ENCODE peak calls at places on chromosomes 12 and 14, in eight cellular contexts. One of them, this sample, is unnamed.

GRCh38 chr14:88604213-88604612 is 41.4 kb downstream of the ZC3H14 start:
- DNase-seq in PC-3: no peak
- DNase-seq in H1: no peak
- DNase-seq in GM23248: no peak
- DNase-seq in astrocyte: no peak
- DNase-seq in mammary epithelial cell: no peak
- DNase-seq in endothelial cell of umbilical vein: no peak
- DNase-seq in K562: no peak
- DNase-seq in this sample: no peak

GRCh38 chr12:123519151-123520001 is 14.1 kb downstream of the RILPL1 start:
- DNase-seq in H1: no peak
- DNase-seq in endothelial cell of umbilical vein: peak
- DNase-seq in astrocyte: peak
- DNase-seq in PC-3: no peak
- DNase-seq in GM23248: peak
- DNase-seq in K562: no peak
- DNase-seq in mammary epithelial cell: peak
- DNase-seq in this sample: no peak

GRCh38 chr12:111597731-111598636 is 1.1 kb downstream of the ATXN2 start:
- DNase-seq in endothelial cell of umbilical vein: peak
- DNase-seq in PC-3: peak
- DNase-seq in H1: peak
- DNase-seq in K562: peak
- DNase-seq in mammary epithelial cell: peak
- DNase-seq in GM23248: peak
- DNase-seq in astrocyte: no peak
- DNase-seq in this sample: peak

GRCh38 chr12:65464930-65465329 is 186.4 kb downstream of the MSRB3 start:
- DNase-seq in K562: no peak
- DNase-seq in endothelial cell of umbilical vein: peak
- DNase-seq in GM23248: peak
- DNase-seq in astrocyte: peak
- DNase-seq in PC-3: peak
- DNase-seq in H1: no peak
- DNase-seq in mammary epithelial cell: peak
- DNase-seq in this sample: peak

GRCh38 chr12:66965613-66966012 is 286.7 kb upstream of the GRIP1 start:
- DNase-seq in endothelial cell of umbilical vein: no peak
- DNase-seq in PC-3: no peak
- DNase-seq in K562: no peak
- DNase-seq in astrocyte: no peak
- DNase-seq in GM23248: no peak
- DNase-seq in H1: no peak
- DNase-seq in mammary epithelial cell: peak
- DNase-seq in this sample: no peak

GRCh38 chr12:24197517-24197916 is 248.0 kb upstream of the SOX5 start:
- DNase-seq in endothelial cell of umbilical vein: peak
- DNase-seq in astrocyte: no peak
- DNase-seq in PC-3: no peak
- DNase-seq in H1: no peak
- DNase-seq in mammary epithelial cell: no peak
- DNase-seq in K562: no peak
- DNase-seq in GM23248: no peak
- DNase-seq in this sample: no peak

GRCh38 chr12:138898-139534 is 72.4 kb downstream of the IQSEC3 start:
- DNase-seq in GM23248: peak
- DNase-seq in mammary epithelial cell: no peak
- DNase-seq in K562: no peak
- DNase-seq in endothelial cell of umbilical vein: no peak
- DNase-seq in astrocyte: peak
- DNase-seq in H1: peak
- DNase-seq in PC-3: no peak
- DNase-seq in this sample: peak

GRCh38 chr14:94673781-94674231 is 61.6 kb downstream of the SERPINA3 start:
- DNase-seq in K562: no peak
- DNase-seq in GM23248: no peak
- DNase-seq in H1: no peak
- DNase-seq in endothelial cell of umbilical vein: peak
- DNase-seq in mammary epithelial cell: no peak
- DNase-seq in astrocyte: peak
- DNase-seq in PC-3: no peak
- DNase-seq in this sample: peak

GRCh38 chr14:58731465-58732330 is 93.9 kb downstream of the DACT1 start:
- DNase-seq in GM23248: peak
- DNase-seq in astrocyte: peak
- DNase-seq in mammary epithelial cell: peak
- DNase-seq in PC-3: peak
- DNase-seq in H1: no peak
- DNase-seq in endothelial cell of umbilical vein: peak
- DNase-seq in K562: no peak
- DNase-seq in this sample: peak

GRCh38 chr14:105901226-105901625 is 374.8 kb downstream of the TMEM121 start:
- DNase-seq in PC-3: no peak
- DNase-seq in mammary epithelial cell: no peak
- DNase-seq in astrocyte: no peak
- DNase-seq in K562: peak
- DNase-seq in GM23248: no peak
- DNase-seq in endothelial cell of umbilical vein: no peak
- DNase-seq in H1: no peak
- DNase-seq in this sample: no peak

GRCh38 chr12:124030510-124030909 is 57.5 kb downstream of the ZNF664 start:
- DNase-seq in H1: no peak
- DNase-seq in K562: peak
- DNase-seq in GM23248: peak
- DNase-seq in PC-3: peak
- DNase-seq in astrocyte: peak
- DNase-seq in mammary epithelial cell: no peak
- DNase-seq in endothelial cell of umbilical vein: peak
- DNase-seq in this sample: peak

GRCh38 chr12:75135021-75135420 is 74.6 kb downstream of the KCNC2 start:
- DNase-seq in PC-3: no peak
- DNase-seq in endothelial cell of umbilical vein: no peak
- DNase-seq in H1: no peak
- DNase-seq in GM23248: no peak
- DNase-seq in astrocyte: no peak
- DNase-seq in mammary epithelial cell: no peak
- DNase-seq in K562: no peak
- DNase-seq in this sample: no peak

GRCh38 chr14:61140872-61141271 is 140.3 kb downstream of the TMEM30B start:
- DNase-seq in K562: no peak
- DNase-seq in astrocyte: peak
- DNase-seq in H1: no peak
- DNase-seq in GM23248: peak
- DNase-seq in endothelial cell of umbilical vein: no peak
- DNase-seq in PC-3: peak
- DNase-seq in mammary epithelial cell: peak
- DNase-seq in this sample: peak

GRCh38 chr12:105317942-105318614 is 12.4 kb upstream of the C12orf75 start:
- DNase-seq in PC-3: no peak
- DNase-seq in endothelial cell of umbilical vein: no peak
- DNase-seq in H1: no peak
- DNase-seq in GM23248: peak
- DNase-seq in astrocyte: peak
- DNase-seq in mammary epithelial cell: no peak
- DNase-seq in K562: no peak
- DNase-seq in this sample: no peak

GRCh38 chr12:4270016-4270669 is 3.4 kb upstream of the CCND2 start:
- DNase-seq in GM23248: no peak
- DNase-seq in K562: peak
- DNase-seq in astrocyte: no peak
- DNase-seq in mammary epithelial cell: no peak
- DNase-seq in H1: peak
- DNase-seq in endothelial cell of umbilical vein: no peak
- DNase-seq in PC-3: no peak
- DNase-seq in this sample: no peak

GRCh38 chr14:41096131-41096530 is 510.5 kb upstream of the LRFN5 start:
- DNase-seq in K562: no peak
- DNase-seq in GM23248: no peak
- DNase-seq in mammary epithelial cell: no peak
- DNase-seq in endothelial cell of umbilical vein: no peak
- DNase-seq in astrocyte: no peak
- DNase-seq in H1: no peak
- DNase-seq in PC-3: no peak
- DNase-seq in this sample: no peak

GRCh38 chr14:21902561-21903199 is 229.1 kb upstream of the OR4E1 start:
- DNase-seq in GM23248: no peak
- DNase-seq in endothelial cell of umbilical vein: peak
- DNase-seq in mammary epithelial cell: peak
- DNase-seq in astrocyte: no peak
- DNase-seq in K562: no peak
- DNase-seq in H1: peak
- DNase-seq in PC-3: no peak
- DNase-seq in this sample: no peak

GRCh38 chr14:55609681-55610080 is 29.7 kb downstream of the KTN1 start:
- DNase-seq in K562: no peak
- DNase-seq in endothelial cell of umbilical vein: peak
- DNase-seq in H1: no peak
- DNase-seq in PC-3: peak
- DNase-seq in mammary epithelial cell: no peak
- DNase-seq in astrocyte: peak
- DNase-seq in GM23248: peak
- DNase-seq in this sample: peak

DNA sequence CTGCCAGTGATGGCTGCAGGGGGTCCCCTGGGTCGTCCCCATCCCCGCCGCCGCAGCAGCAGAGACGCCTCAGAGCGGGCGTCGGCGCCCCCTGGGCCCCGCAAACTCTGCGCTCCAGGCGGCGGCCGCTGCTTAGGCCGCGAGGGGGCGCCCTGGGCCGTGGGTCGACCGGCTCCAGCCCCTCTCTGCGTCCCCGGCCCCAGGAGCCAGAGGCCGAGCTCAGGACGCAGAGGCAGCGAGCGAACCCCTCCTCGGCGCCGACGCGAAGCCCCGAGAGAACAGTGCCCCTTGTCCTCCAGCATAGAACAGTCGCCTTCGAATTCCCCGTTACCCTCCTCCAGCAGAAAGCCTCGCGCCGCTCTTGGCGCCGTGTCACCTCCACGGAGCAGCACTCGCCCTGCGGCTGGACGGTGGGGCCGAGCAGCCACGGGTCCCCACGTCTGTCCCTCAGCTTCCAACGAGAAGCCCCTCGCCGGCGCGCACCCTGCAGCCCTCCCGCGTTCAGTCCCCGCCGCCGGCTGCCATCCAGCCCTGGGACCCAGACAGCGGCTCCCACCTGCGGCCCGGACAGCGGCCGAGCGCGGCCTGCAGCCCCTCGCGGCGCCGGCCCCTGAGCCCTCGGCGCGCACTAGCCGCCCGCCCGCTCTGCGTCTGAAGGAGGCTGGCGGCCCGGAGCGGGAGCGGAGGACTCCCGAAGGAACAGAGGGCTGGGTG is 106.6 kb downstream of the PRICKLE1 start:
- DNase-seq in astrocyte: peak
- DNase-seq in PC-3: peak
- DNase-seq in GM23248: peak
- DNase-seq in mammary epithelial cell: peak
- DNase-seq in K562: peak
- DNase-seq in endothelial cell of umbilical vein: peak
- DNase-seq in H1: peak
- DNase-seq in this sample: peak
- TF ChIP-seq EZH2 in astrocyte: no peak
- TF ChIP-seq EZH2 in PC-3: no peak
- TF ChIP-seq EZH2 in GM23248: no peak
- TF ChIP-seq EZH2 in mammary epithelial cell: no peak
- TF ChIP-seq EZH2 in K562: no peak
- TF ChIP-seq EZH2 in endothelial cell of umbilical vein: no peak
- TF ChIP-seq EZH2 in H1: peak
- TF ChIP-seq EZH2 in this sample: no peak

DNA sequence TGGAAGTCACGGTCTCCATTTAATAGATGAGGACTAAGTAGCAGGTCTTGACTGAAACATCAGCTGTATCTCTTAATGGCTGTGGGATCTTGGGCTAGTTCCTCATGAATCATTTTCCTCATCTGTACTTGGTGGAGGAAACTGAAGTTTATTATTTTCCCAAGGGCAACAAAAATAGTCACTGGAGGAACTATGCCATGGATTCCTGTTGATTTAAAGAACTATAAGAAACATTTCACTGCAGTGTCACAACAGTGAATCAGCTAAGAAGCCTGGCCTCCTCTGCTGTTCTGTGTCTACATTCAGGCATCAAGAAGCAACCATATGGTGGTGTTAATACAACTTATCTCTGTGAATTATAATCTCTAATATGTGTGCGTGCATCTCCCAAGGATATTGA is 200.5 kb downstream of the STXBP6 start:
- DNase-seq in K562: no peak
- DNase-seq in astrocyte: no peak
- DNase-seq in PC-3: no peak
- DNase-seq in GM23248: peak
- DNase-seq in endothelial cell of umbilical vein: no peak
- DNase-seq in mammary epithelial cell: no peak
- DNase-seq in H1: no peak
- DNase-seq in this sample: no peak
- H3K9ac ChIP-seq in K562: no peak
- H3K9ac ChIP-seq in astrocyte: no peak
- H3K9ac ChIP-seq in PC-3: no peak
- H3K9ac ChIP-seq in GM23248: no peak
- H3K9ac ChIP-seq in endothelial cell of umbilical vein: no peak
- H3K9ac ChIP-seq in mammary epithelial cell: no peak
- H3K9ac ChIP-seq in H1: no peak
- H3K9ac ChIP-seq in this sample: no peak

GRCh38 chr12:89351489-89352241 is 636 bp downstream of the DUSP6 start:
- DNase-seq in endothelial cell of umbilical vein: no peak
- DNase-seq in mammary epithelial cell: no peak
- DNase-seq in K562: no peak
- DNase-seq in astrocyte: peak
- DNase-seq in H1: peak
- DNase-seq in GM23248: peak
- DNase-seq in PC-3: no peak
- DNase-seq in this sample: peak

GRCh38 chr12:89348894-89349669 is 3.2 kb downstream of the DUSP6 start:
- DNase-seq in mammary epithelial cell: peak
- DNase-seq in endothelial cell of umbilical vein: peak
- DNase-seq in K562: no peak
- DNase-seq in PC-3: no peak
- DNase-seq in H1: no peak
- DNase-seq in astrocyte: no peak
- DNase-seq in GM23248: peak
- DNase-seq in this sample: no peak

GRCh38 chr12:89349814-89350213 is 2.5 kb downstream of the DUSP6 start:
- DNase-seq in GM23248: peak
- DNase-seq in H1: no peak
- DNase-seq in mammary epithelial cell: peak
- DNase-seq in K562: no peak
- DNase-seq in astrocyte: peak
- DNase-seq in PC-3: peak
- DNase-seq in endothelial cell of umbilical vein: peak
- DNase-seq in this sample: peak

GRCh38 chr12:89350661-89351488 is 1.4 kb downstream of the DUSP6 start:
- DNase-seq in endothelial cell of umbilical vein: peak
- DNase-seq in K562: no peak
- DNase-seq in H1: no peak
- DNase-seq in astrocyte: no peak
- DNase-seq in mammary epithelial cell: peak
- DNase-seq in GM23248: peak
- DNase-seq in PC-3: no peak
- DNase-seq in this sample: peak

GRCh38 chr12:89350260-89350659 is 2.0 kb downstream of the DUSP6 start:
- DNase-seq in H1: no peak
- DNase-seq in GM23248: no peak
- DNase-seq in K562: no peak
- DNase-seq in mammary epithelial cell: no peak
- DNase-seq in PC-3: no peak
- DNase-seq in endothelial cell of umbilical vein: peak
- DNase-seq in astrocyte: no peak
- DNase-seq in this sample: no peak
- TF ChIP-seq EZH2 in H1: no peak
- TF ChIP-seq EZH2 in GM23248: no peak
- TF ChIP-seq EZH2 in K562: no peak
- TF ChIP-seq EZH2 in mammary epithelial cell: no peak
- TF ChIP-seq EZH2 in PC-3: no peak
- TF ChIP-seq EZH2 in endothelial cell of umbilical vein: no peak
- TF ChIP-seq EZH2 in astrocyte: no peak
- TF ChIP-seq EZH2 in this sample: no peak

GRCh38 chr14:51859136-51859535 is 1.3 kb upstream of the GNG2 start:
- DNase-seq in H1: no peak
- DNase-seq in GM23248: peak
- DNase-seq in endothelial cell of umbilical vein: no peak
- DNase-seq in astrocyte: peak
- DNase-seq in mammary epithelial cell: no peak
- DNase-seq in PC-3: peak
- DNase-seq in K562: no peak
- DNase-seq in this sample: peak
- H3K9ac ChIP-seq in H1: no peak
- H3K9ac ChIP-seq in GM23248: no peak
- H3K9ac ChIP-seq in endothelial cell of umbilical vein: no peak
- H3K9ac ChIP-seq in astrocyte: no peak
- H3K9ac ChIP-seq in mammary epithelial cell: no peak
- H3K9ac ChIP-seq in PC-3: no peak
- H3K9ac ChIP-seq in K562: no peak
- H3K9ac ChIP-seq in this sample: no peak